ENCODE peak calls at places on chromosomes 3 and 15, in ten cellular contexts. G, C, I, T, E, M, P, V, K and Z are unnamed samples.
A peak's percentile ranks its signal among the peaks of the same experiment; 100 is the strongest.

GRCh38 chr3:172012775-172013174 is 26.6 kb upstream of the FNDC3B start:
- DNase-seq in G (no peak), C (no peak), I (no peak), T (no peak), E (no peak), M (no peak), P (no peak), V (no peak), K (no peak), Z (no peak)

GRCh38 chr3:52019352-52020080 is 23.8 kb upstream of the RPL29 start:
- DNase-seq in G (no peak), C (no peak), I (no peak), T (no peak), E (peak; percentile 79), M (no peak), P (no peak), V (no peak), K (no peak), Z (no peak)

GRCh38 chr3:145716519-145716918 is 444.5 kb downstream of the PLOD2 start:
- DNase-seq in G (no peak), C (no peak), I (peak; percentile 25), T (no peak), E (no peak), M (no peak), P (no peak), V (no peak), K (no peak), Z (no peak)

GRCh38 chr15:75727851-75728715 is 15.4 kb upstream of the CSPG4 start:
- DNase-seq in G (peak; percentile 48), C (peak; percentile 58), I (no peak), T (peak; percentile 53), E (peak; percentile 69), M (peak; percentile 67), P (peak; percentile 55), V (peak; percentile 17), K (peak; percentile 71), Z (peak; percentile 63)

GRCh38 chr3:45690331-45691035 is 1.3 kb downstream of the SACM1L start:
- DNase-seq in G (no peak), C (no peak), I (no peak), T (peak; percentile 87), E (no peak), M (peak; percentile 76), P (no peak), V (no peak), K (no peak), Z (no peak)

GRCh38 chr3:4680881-4681300 is 187.7 kb downstream of the ITPR1 start:
- DNase-seq in G (no peak), C (no peak), I (peak; percentile 30), T (no peak), E (no peak), M (no peak), P (no peak), V (no peak), K (no peak), Z (no peak)

GRCh38 chr15:67175643-67176071 is 78.8 kb downstream of the AAGAB start:
- DNase-seq in G (no peak), C (no peak), I (no peak), T (peak; percentile 21), E (no peak), M (peak; percentile 23), P (no peak), V (no peak), K (no peak), Z (no peak)

GRCh38 chr15:74664028-74664616 is 31.7 kb downstream of the EDC3 start:
- DNase-seq in G (no peak), C (no peak), I (no peak), T (no peak), E (peak; percentile 20), M (no peak), P (no peak), V (no peak), K (no peak), Z (no peak)

GRCh38 chr3:171347017-171347979 is 112.9 kb downstream of the TNIK start:
- DNase-seq in G (no peak), C (no peak), I (no peak), T (no peak), E (no peak), M (peak; percentile 44), P (no peak), V (no peak), K (no peak), Z (no peak)